ENCODE peak calls at places on chromosomes 1 and 21, in five cellular contexts. D is A549, Q is tibial nerve, B is suprapubic skin, N is spleen. J is an unnamed sample.

GRCh38 chr1:86618358-86618757 is 71.5 kb downstream of the CLCA4 start:
- DNase-seq in D (no peak), Q (no peak), B (no peak), N (no peak), J (no peak)

GRCh38 chr1:81834921-81835698 is 34.4 kb downstream of the ADGRL2 start:
- DNase-seq in D (no peak), Q (no peak), B (no peak), N (no peak), J (no peak)

GRCh38 chr1:169250022-169250421 is 117.6 kb downstream of the NME7 start:
- DNase-seq in D (no peak), Q (no peak), B (no peak), N (no peak), J (no peak)

GRCh38 chr1:8302181-8302681 is 15.7 kb upstream of the SLC45A1 start:
- DNase-seq in D (no peak), Q (no peak), B (no peak), N (no peak), J (no peak)

GRCh38 chr1:52976183-52977035 is 49.3 kb downstream of the SCP2 start:
- DNase-seq in D (no peak), Q (no peak), B (no peak), N (no peak), J (no peak)

GRCh38 chr1:43454270-43455011 is 710 bp upstream of the HYI start:
- DNase-seq in D (no peak), Q (peak), B (peak), N (no peak), J (peak)

GRCh38 chr1:202029171-202029665 is 18.8 kb downstream of the ELF3 start:
- DNase-seq in D (peak), Q (no peak), B (no peak), N (no peak), J (no peak)

GRCh38 chr1:217089239-217090014 is 366.2 kb upstream of the ESRRG start:
- DNase-seq in D (peak), Q (no peak), B (no peak), N (no peak), J (no peak)

GRCh38 chr1:172647110-172647564 is 11.8 kb upstream of the FASLG start:
- DNase-seq in D (no peak), Q (no peak), B (no peak), N (no peak), J (no peak)

GRCh38 chr1:115098979-115099692 is 9.8 kb upstream of the TSPAN2 start:
- DNase-seq in D (no peak), Q (no peak), B (no peak), N (peak), J (no peak)

GRCh38 chr1:240245629-240246020 is 153.9 kb downstream of the FMN2 start:
- DNase-seq in D (no peak), Q (no peak), B (no peak), N (no peak), J (no peak)

GRCh38 chr1:157040802-157041201 is 4.7 kb downstream of the ARHGEF11 start:
- DNase-seq in D (no peak), Q (no peak), B (no peak), N (no peak), J (no peak)

GRCh38 chr1:7967206-7967605 is 5.7 kb downstream of the PARK7 start:
- DNase-seq in D (no peak), Q (no peak), B (no peak), N (no peak), J (no peak)

GRCh38 chr1:248849152-248849551 is 9.7 kb downstream of the ZNF692 start:
- DNase-seq in D (no peak), Q (no peak), B (no peak), N (no peak), J (no peak)

GRCh38 chr1:165773324-165773965 is 4.8 kb upstream of the TMCO1 start:
- DNase-seq in D (no peak), Q (no peak), B (no peak), N (no peak), J (no peak)

GRCh38 chr1:23506376-23507107 is 22.6 kb upstream of the ASAP3 start:
- DNase-seq in D (no peak), Q (no peak), B (no peak), N (no peak), J (no peak)

GRCh38 chr1:94504601-94505000 is 37.0 kb downstream of the F3 start:
- DNase-seq in D (no peak), Q (no peak), B (no peak), N (no peak), J (no peak)

GRCh38 chr1:181763736-181764135 is 280.4 kb downstream of the CACNA1E start:
- DNase-seq in D (no peak), Q (no peak), B (no peak), N (no peak), J (no peak)

GRCh38 chr1:208164609-208165008 is 79.6 kb downstream of the PLXNA2 start:
- DNase-seq in D (no peak), Q (no peak), B (no peak), N (no peak), J (no peak)

GRCh38 chr1:101005871-101006270 is 19.7 kb downstream of the DPH5 start:
- DNase-seq in D (no peak), Q (no peak), B (no peak), N (no peak), J (no peak)

GRCh38 chr1:33872681-33873080 is 8.8 kb downstream of the HMGB4 start:
- DNase-seq in D (no peak), Q (no peak), B (no peak), N (no peak), J (no peak)

GRCh38 chr1:157723157-157723556 is 22.6 kb upstream of the FCRL3 start:
- DNase-seq in D (no peak), Q (no peak), B (no peak), N (no peak), J (no peak)

GRCh38 chr1:228058172-228058980 is 24.1 kb upstream of the ARF1 start:
- DNase-seq in D (no peak), Q (peak), B (peak), N (no peak), J (no peak)

GRCh38 chr21:37220433-37220980 is 46.6 kb downstream of the VPS26C start:
- DNase-seq in D (peak), Q (no peak), B (no peak), N (no peak), J (no peak)

GRCh38 chr1:21779613-21780521 is 3.1 kb downstream of the USP48 start:
- DNase-seq in D (no peak), Q (no peak), B (no peak), N (no peak), J (no peak)

GRCh38 chr1:162240643-162240976 is 136.0 kb downstream of the SPATA46 start:
- DNase-seq in D (no peak), Q (no peak), B (no peak), N (no peak), J (no peak)

GRCh38 chr1:42137766-42138165 is 15.4 kb upstream of the GUCA2B start:
- DNase-seq in D (no peak), Q (no peak), B (no peak), N (no peak), J (no peak)

GRCh38 chr1:41160498-41161110 is 81.5 kb downstream of the SCMH1 start:
- DNase-seq in D (no peak), Q (no peak), B (no peak), N (no peak), J (no peak)

GRCh38 chr1:41918450-41919043 is at the start of gene HIVEP3:
- DNase-seq in D (peak), Q (no peak), B (no peak), N (no peak), J (no peak)

GRCh38 chr1:19010995-19011696 is 54.7 kb upstream of the IFFO2 start:
- DNase-seq in D (peak), Q (peak), B (peak), N (no peak), J (peak)

GRCh38 chr1:187264995-187265602 is 436.4 kb downstream of the PLA2G4A start:
- DNase-seq in D (peak), Q (no peak), B (no peak), N (no peak), J (no peak)

GRCh38 chr1:51926171-51926812 is 47.8 kb upstream of the NRDC start:
- DNase-seq in D (no peak), Q (no peak), B (no peak), N (no peak), J (no peak)

GRCh38 chr1:42003433-42003832 is 84.7 kb upstream of the HIVEP3 start:
- DNase-seq in D (no peak), Q (no peak), B (no peak), N (no peak), J (no peak)

GRCh38 chr1:75472971-75473603 is 137.8 kb downstream of the SLC44A5 start:
- DNase-seq in D (no peak), Q (no peak), B (no peak), N (no peak), J (no peak)

GRCh38 chr1:110076789-110077500 is 6.5 kb upstream of the ALX3 start:
- DNase-seq in D (no peak), Q (no peak), B (no peak), N (no peak), J (no peak)

GRCh38 chr1:161506336-161507223 is 1.3 kb downstream of the FCGR2A start:
- DNase-seq in D (no peak), Q (no peak), B (no peak), N (peak), J (no peak)

GRCh38 chr1:228176461-228177182 is 11.0 kb downstream of the IBA57 start:
- DNase-seq in D (no peak), Q (no peak), B (no peak), N (peak), J (no peak)

GRCh38 chr1:173479649-173480048 is 2.5 kb downstream of the PRDX6 start:
- DNase-seq in D (no peak), Q (no peak), B (no peak), N (no peak), J (no peak)

GRCh38 chr1:54461731-54462596 is 55.8 kb upstream of the SSBP3 start:
- DNase-seq in D (no peak), Q (no peak), B (peak), N (peak), J (no peak)

GRCh38 chr1:54464031-54464476 is 57.9 kb upstream of the SSBP3 start:
- DNase-seq in D (no peak), Q (no peak), B (peak), N (no peak), J (no peak)

GRCh38 chr1:54463259-54464030 is 57.3 kb upstream of the SSBP3 start:
- DNase-seq in D (no peak), Q (no peak), B (peak), N (no peak), J (no peak)

GRCh38 chr1:54460861-54461382 is 54.7 kb upstream of the SSBP3 start:
- DNase-seq in D (no peak), Q (no peak), B (peak), N (no peak), J (no peak)

GRCh38 chr1:54462597-54463258 is 56.5 kb upstream of the SSBP3 start:
- DNase-seq in D (no peak), Q (no peak), B (peak), N (peak), J (no peak)
- TF ChIP-seq POLR2A in D (no peak), Q (no peak), B (no peak), N (no peak), J (no peak)

GRCh38 chr1:108685524-108685923 is 6.6 kb upstream of the PRPF38B start:
- DNase-seq in D (no peak), Q (no peak), B (no peak), N (no peak), J (no peak)

GRCh38 chr1:108691128-108691885 is 803 bp upstream of the PRPF38B start:
- DNase-seq in D (no peak), Q (no peak), B (no peak), N (no peak), J (no peak)

GRCh38 chr1:108691886-108692723 is at the start of gene PRPF38B:
- DNase-seq in D (peak), Q (peak), B (peak), N (peak), J (no peak)

GRCh38 chr1:108686609-108687313 is 5.3 kb upstream of the PRPF38B start:
- DNase-seq in D (no peak), Q (no peak), B (no peak), N (no peak), J (no peak)
- TF ChIP-seq CTCF in D (no peak), Q (no peak), B (no peak), N (no peak), J (no peak)

GRCh38 chr21:38984568-38984967 is 178.8 kb downstream of the ETS2 start:
- DNase-seq in D (no peak), Q (no peak), B (no peak), N (no peak), J (no peak)

GRCh38 chr21:38987551-38988210 is 182.0 kb downstream of the ETS2 start:
- DNase-seq in D (no peak), Q (no peak), B (no peak), N (no peak), J (no peak)

GRCh38 chr21:38984982-38985422 is 179.3 kb downstream of the ETS2 start:
- DNase-seq in D (no peak), Q (no peak), B (no peak), N (no peak), J (no peak)

GRCh38 chr21:38986460-38987395 is 181.0 kb downstream of the ETS2 start:
- DNase-seq in D (no peak), Q (no peak), B (no peak), N (no peak), J (no peak)

GRCh38 chr21:38985423-38986378 is 180.0 kb downstream of the ETS2 start:
- DNase-seq in D (no peak), Q (peak), B (peak), N (no peak), J (no peak)
- TF ChIP-seq POLR2A in D (no peak), Q (no peak), B (no peak), N (no peak), J (no peak)

GRCh38 chr1:232884262-232884661 is 66.1 kb upstream of the NTPCR start:
- DNase-seq in D (no peak), Q (no peak), B (no peak), N (no peak), J (no peak)

GRCh38 chr1:232878141-232878540 is 72.3 kb upstream of the NTPCR start:
- DNase-seq in D (no peak), Q (no peak), B (no peak), N (no peak), J (no peak)

GRCh38 chr1:232877361-232877991 is 72.3 kb downstream of the MAP10 start:
- DNase-seq in D (no peak), Q (no peak), B (no peak), N (no peak), J (no peak)

GRCh38 chr1:232876506-232877360 is 71.5 kb downstream of the MAP10 start:
- DNase-seq in D (no peak), Q (no peak), B (no peak), N (no peak), J (no peak)

GRCh38 chr1:232880354-232880753 is 70.1 kb upstream of the NTPCR start:
- DNase-seq in D (peak), Q (no peak), B (no peak), N (no peak), J (no peak)
- TF ChIP-seq CTCF in D (peak), Q (no peak), B (no peak), N (peak), J (no peak)

GRCh38 chr1:71660417-71660816 is 579.6 kb upstream of the ZRANB2 start:
- DNase-seq in D (no peak), Q (no peak), B (no peak), N (no peak), J (no peak)
- TF ChIP-seq POLR2A in D (no peak), Q (no peak), B (no peak), N (no peak), J (no peak)

GRCh38 chr1:177334856-177335255 is 164.1 kb downstream of the BRINP2 start:
- DNase-seq in D (no peak), Q (no peak), B (no peak), N (no peak), J (no peak)

GRCh38 chr1:177329871-177330270 is 159.1 kb downstream of the BRINP2 start:
- DNase-seq in D (no peak), Q (no peak), B (no peak), N (no peak), J (no peak)

GRCh38 chr1:177338376-177338775 is 167.6 kb downstream of the BRINP2 start:
- DNase-seq in D (no peak), Q (no peak), B (no peak), N (no peak), J (no peak)

DNA sequence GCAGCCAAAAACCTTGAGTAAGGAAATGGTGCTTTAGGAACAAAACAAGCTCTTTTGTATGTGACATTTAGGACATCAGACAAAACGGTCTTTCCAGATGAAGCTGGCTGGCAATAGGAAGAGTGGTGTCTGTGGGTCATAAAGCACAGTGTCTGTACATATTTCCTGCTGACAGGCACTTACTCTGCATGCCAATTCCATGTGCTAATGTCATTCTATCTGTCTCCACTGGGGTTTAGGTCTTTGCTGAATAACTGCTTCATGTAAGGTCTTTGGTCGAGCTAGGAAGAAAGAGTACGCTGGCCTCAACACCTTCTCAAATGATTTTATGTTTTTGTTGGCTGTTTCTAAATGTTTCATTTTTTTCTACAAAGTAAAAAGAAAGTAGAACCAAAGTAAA is 163.5 kb downstream of the BRINP2 start:
- DNase-seq in D (peak), Q (no peak), B (no peak), N (no peak), J (no peak)
- TF ChIP-seq CTCF in D (no peak), Q (no peak), B (no peak), N (no peak), J (no peak)

GRCh38 chr1:24934300-24935195 is 4.5 kb upstream of the RUNX3 start:
- DNase-seq in D (no peak), Q (no peak), B (no peak), N (no peak), J (no peak)
- TF ChIP-seq POLR2A in D (no peak), Q (no peak), B (no peak), N (no peak), J (no peak)

DNA sequence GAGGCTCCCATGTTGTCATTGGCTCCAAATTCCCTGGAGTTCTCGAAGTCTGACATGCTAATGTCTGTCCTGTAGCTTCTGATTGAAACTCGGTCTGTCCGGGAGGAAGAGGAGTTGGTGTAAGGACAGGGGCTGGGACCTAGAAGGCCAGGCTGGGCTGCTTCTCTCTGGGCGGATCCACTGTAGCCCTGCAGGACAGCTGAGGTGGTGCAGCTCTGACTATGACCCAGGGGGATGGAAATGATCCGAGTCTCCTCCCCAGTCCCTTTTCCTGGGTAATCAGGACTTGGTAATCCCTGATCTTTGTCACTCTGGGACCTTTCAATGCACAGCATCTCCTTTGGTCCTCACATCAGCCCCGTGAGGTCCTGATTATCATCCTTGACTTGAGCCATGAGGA is 10.0 kb upstream of the FCMR start:
- DNase-seq in D (no peak), Q (no peak), B (no peak), N (no peak), J (no peak)
- TF ChIP-seq CTCF in D (no peak), Q (no peak), B (no peak), N (no peak), J (no peak)

J was measured in vagina.